ENCODE peak calls at places on chromosomes 4 and X, in four cellular contexts. A is GM12878, U is H1, R is HepG2. V is an unnamed sample.
A peak's percentile ranks its signal among the peaks of the same experiment; 100 is the strongest.

GRCh38 chr4:83660578-83660977 is 124.7 kb downstream of the GPAT3 start:
- DNase-seq in A (no peak), R (no peak), U (no peak), V (no peak)

GRCh38 chr4:47929682-47930201 is 15.4 kb upstream of the NFXL1 start:
- DNase-seq in A (no peak), R (no peak), U (no peak), V (no peak)

GRCh38 chrX:124028177-124028576 is 66.7 kb downstream of the STAG2 start:
- DNase-seq in R (no peak), A (no peak), U (no peak), V (no peak)

GRCh38 chrX:69277961-69278795 is 112.9 kb upstream of the PJA1 start:
- DNase-seq in R (no peak), U (peak; percentile 23), A (no peak), V (no peak)

GRCh38 chr4:31674313-31674947 is 954.3 kb downstream of the PCDH7 start:
- DNase-seq in A (no peak), R (no peak), U (no peak), V (no peak)

GRCh38 chr4:143341186-143341755 is 4.6 kb downstream of the GAB1 start:
- DNase-seq in A (no peak), U (no peak), R (no peak), V (no peak)

GRCh38 chr4:139297001-139297410 is 4.3 kb upstream of the NAA15 start:
- DNase-seq in R (peak; percentile 13), A (no peak), U (no peak), V (no peak)

GRCh38 chr4:25970241-25970675 is 56.2 kb downstream of the SMIM20 start:
- DNase-seq in R (no peak), A (no peak), U (no peak), V (no peak)

GRCh38 chrX:113305496-113305895 is 464.9 kb upstream of the AMOT start:
- DNase-seq in U (no peak), R (no peak), A (no peak), V (no peak)

GRCh38 chr4:3311489-3312171 is 18.8 kb downstream of the RGS12 start:
- DNase-seq in R (no peak), U (no peak), A (no peak), V (no peak)

GRCh38 chrX:8731579-8732395 is at the start of gene ANOS1:
- DNase-seq in U (no peak), R (no peak), A (no peak), V (peak; percentile 68)

GRCh38 chr4:56618734-56619133 is 62.4 kb downstream of the HOPX start:
- DNase-seq in U (no peak), R (no peak), A (no peak), V (no peak)

GRCh38 chr4:87912164-87913004 is 63.1 kb upstream of the SPP1 start:
- DNase-seq in A (no peak), U (no peak), R (peak; percentile 29), V (no peak)

GRCh38 chr4:164464313-164464712 is 289.6 kb upstream of the SMIM31 start:
- DNase-seq in U (no peak), A (no peak), R (no peak), V (no peak)

GRCh38 chr4:162634390-162634789 is 470.6 kb upstream of the FSTL5 start:
- DNase-seq in U (no peak), R (no peak), A (no peak), V (no peak)

GRCh38 chrX:149962859-149963757 is 24.8 kb upstream of the EOLA2 start:
- DNase-seq in A (peak; percentile 5), R (peak; percentile 23), U (no peak), V (peak; percentile 8)

GRCh38 chr4:23023121-23023520 is 330.4 kb downstream of the GBA3 start:
- DNase-seq in R (no peak), A (no peak), U (no peak), V (no peak)

GRCh38 chrX:100643943-100644587 is at the start of gene SRPX2:
- DNase-seq in R (no peak), A (no peak), U (no peak), V (no peak)

GRCh38 chr4:155742310-155743015 is 16.4 kb upstream of the GUCY1B1 start:
- DNase-seq in U (no peak), R (no peak), A (no peak), V (no peak)

GRCh38 chrX:374566-374965 is 12.1 kb downstream of the PPP2R3B start:
- DNase-seq in U (no peak), R (no peak), A (no peak), V (no peak)

GRCh38 chr4:26377352-26378311 is 56.8 kb downstream of the RBPJ start:
- DNase-seq in A (no peak), U (no peak), R (no peak), V (no peak)

GRCh38 chr4:13173974-13174373 is 310.2 kb downstream of the RAB28 start:
- DNase-seq in R (no peak), U (no peak), A (no peak), V (no peak)

GRCh38 chrX:39406799-39407198 is 605.5 kb downstream of the MID1IP1 start:
- DNase-seq in U (no peak), A (no peak), R (no peak), V (no peak)

GRCh38 chrX:8760021-8760420 is 28.1 kb upstream of the ANOS1 start:
- DNase-seq in A (no peak), U (no peak), R (no peak), V (no peak)

GRCh38 chrX:41779941-41780340 is 56.0 kb downstream of the GPR82 start:
- DNase-seq in U (no peak), R (no peak), A (no peak), V (no peak)

GRCh38 chr4:183469936-183470335 is 25.5 kb downstream of the CDKN2AIP start:
- DNase-seq in U (no peak), A (no peak), R (no peak), V (no peak)

GRCh38 chr4:108240356-108240755 is 71.6 kb upstream of the LEF1 start:
- DNase-seq in A (no peak), U (no peak), R (no peak), V (no peak)

GRCh38 chr4:168995537-168996295 is 14.3 kb downstream of the CBR4 start:
- DNase-seq in A (no peak), R (no peak), U (no peak), V (no peak)

GRCh38 chrX:112642349-112642748 is 37.4 kb downstream of the LHFPL1 start:
- DNase-seq in U (peak; percentile 13), A (no peak), R (peak; percentile 11), V (peak; percentile 54)

GRCh38 chr4:6660430-6660829 is 19.9 kb downstream of the MRFAP1 start:
- DNase-seq in A (no peak), R (no peak), U (no peak), V (no peak)

GRCh38 chr4:6659897-6660296 is 19.4 kb downstream of the MRFAP1 start:
- DNase-seq in U (no peak), A (no peak), R (no peak), V (no peak)

GRCh38 chr4:6662591-6662990 is 22.1 kb downstream of the MRFAP1 start:
- DNase-seq in A (no peak), R (no peak), U (no peak), V (no peak)

GRCh38 chr4:6665320-6665654 is 24.8 kb downstream of the MRFAP1 start:
- DNase-seq in U (no peak), R (no peak), A (no peak), V (no peak)

DNA sequence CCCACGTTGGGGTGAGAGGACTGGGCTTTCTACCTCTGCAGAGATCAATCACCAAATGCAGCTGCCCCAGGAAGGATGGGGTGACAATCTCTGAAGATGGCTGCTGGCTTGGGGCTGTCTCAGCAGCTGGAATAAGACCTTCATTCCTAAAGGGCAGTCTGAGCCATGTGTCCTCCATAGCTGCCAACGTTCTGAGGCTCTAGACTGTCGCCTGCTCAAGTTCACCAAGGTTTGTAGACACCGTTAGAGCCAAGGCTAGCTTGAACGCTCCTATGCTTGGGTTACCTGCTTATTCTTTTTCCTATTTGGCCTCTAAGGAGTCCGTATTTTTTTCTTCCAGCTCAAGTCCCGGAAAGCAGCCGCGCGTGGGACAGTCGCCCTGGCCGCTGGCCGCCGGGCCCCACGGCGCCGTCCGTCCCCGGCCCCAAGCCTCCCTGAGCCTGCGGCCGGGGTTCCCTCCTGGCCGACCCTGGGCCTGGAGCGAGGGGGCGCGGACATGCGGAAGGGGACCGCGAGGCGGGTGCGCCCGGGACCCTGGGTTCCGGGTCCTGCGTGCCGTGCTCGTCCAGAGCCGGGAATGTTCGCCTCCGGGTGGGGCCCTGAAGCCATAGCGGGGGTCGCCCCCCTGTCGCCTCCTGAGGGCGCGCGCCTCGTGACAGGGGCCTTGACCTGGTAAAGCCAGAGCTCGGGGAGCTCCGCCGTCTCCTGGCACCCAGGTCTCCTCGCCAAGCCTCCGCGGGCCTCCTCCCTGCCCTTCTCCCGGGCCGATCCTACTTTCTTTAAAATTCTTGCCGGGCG is 23.3 kb downstream of the MRFAP1 start:
- DNase-seq in U (no peak), A (no peak), R (no peak), V (no peak)
- H3K4me3 ChIP-seq in U (no peak overlapping the region), A (no peak overlapping the region), R (no peak overlapping the region), V (peak overlapping the region; percentile 24)

DNA sequence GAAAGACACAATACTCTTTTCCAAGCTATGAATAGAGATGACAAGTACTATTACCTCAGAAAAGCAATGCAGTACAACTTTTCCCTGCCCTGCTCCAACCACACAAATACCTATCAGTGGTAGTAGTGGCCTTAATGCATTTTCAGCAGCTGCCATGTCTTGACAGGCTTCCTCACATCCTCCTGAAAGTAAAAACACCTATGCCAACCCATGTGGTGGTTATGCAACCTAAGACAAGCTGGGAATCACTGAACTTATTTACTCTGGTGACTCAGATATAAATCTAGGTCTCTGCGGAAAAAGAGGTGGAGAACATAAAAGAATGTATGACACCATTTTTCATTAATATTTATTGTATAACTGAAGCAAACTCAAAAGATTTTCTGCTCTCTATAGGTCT is 14.5 kb downstream of the WDFY3 start:
- DNase-seq in R (peak; percentile 62), U (no peak), A (no peak), V (no peak)
- TF ChIP-seq SUZ12 in R (no peak), U (no peak), A (no peak), V (no peak)

GRCh38 chrX:132483951-132484350 is 4.9 kb downstream of the MBNL3 start:
- DNase-seq in A (no peak), U (no peak), R (no peak), V (no peak)

GRCh38 chrX:132482632-132483031 is 6.2 kb downstream of the MBNL3 start:
- DNase-seq in U (no peak), R (peak; percentile 83), A (no peak), V (no peak)

GRCh38 chrX:132483523-132483922 is 5.3 kb downstream of the MBNL3 start:
- DNase-seq in A (no peak), U (no peak), R (peak; percentile 81), V (no peak)

GRCh38 chrX:132481449-132481848 is 7.4 kb downstream of the MBNL3 start:
- DNase-seq in U (no peak), A (no peak), R (no peak), V (no peak)

DNA sequence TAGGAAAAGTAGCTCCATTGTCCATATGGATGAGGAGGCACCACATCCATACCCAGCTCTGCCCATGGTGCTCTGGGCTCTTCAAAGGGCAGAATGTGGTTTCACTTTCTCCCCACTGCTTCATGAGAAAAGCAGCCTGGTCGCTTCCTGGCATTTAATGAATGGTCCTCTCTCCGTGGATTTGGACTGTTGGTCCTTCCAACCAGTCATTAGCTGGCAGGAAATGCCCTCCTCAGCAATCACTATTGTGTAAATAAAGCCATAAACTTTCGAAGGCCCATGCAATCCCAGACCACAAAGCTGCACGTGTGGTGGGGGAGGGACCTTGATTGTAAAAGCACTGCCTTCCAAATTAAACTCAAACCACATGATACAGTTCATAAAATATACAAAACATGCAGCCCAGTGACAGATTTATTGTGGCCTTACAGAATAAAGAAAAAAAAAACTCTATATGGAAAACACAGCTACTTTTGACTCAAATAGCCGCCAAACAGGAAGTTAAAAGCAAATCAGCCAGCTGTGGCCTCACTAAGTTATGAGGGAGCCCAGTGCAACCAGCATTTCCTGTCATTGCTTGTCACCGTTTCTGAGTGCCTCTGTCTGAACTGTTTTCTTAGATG is 8.1 kb downstream of the MBNL3 start:
- DNase-seq in A (peak; percentile 55), U (no peak), R (peak; percentile 82), V (no peak)
- TF ChIP-seq YY1 in A (no peak), U (no peak), R (no peak), V (no peak)

GRCh38 chr4:17058506-17058905 is 160.1 kb upstream of the LDB2 start:
- DNase-seq in R (no peak), U (no peak), A (no peak), V (no peak)
- H3K4me3 ChIP-seq in R (no peak overlapping the region), U (no peak overlapping the region), A (no peak overlapping the region), V (no peak overlapping the region)